ENCODE peak calls at places on chromosomes 12 and 14, in nine cellular contexts. One of them, this sample, is unnamed.

GRCh38 chr14:95993768-95994592 is 45.2 kb upstream of the C14orf132 start:
- DNase-seq in HuH-7: peak
- DNase-seq in EH: peak
- DNase-seq in cardiac muscle cell: peak
- DNase-seq in effector memory CD8-positive, alpha-beta T cell: peak
- DNase-seq in AML-193: peak
- DNase-seq in NAMALWA: peak
- DNase-seq in GM18507: peak
- DNase-seq in naive thymus-derived CD8-positive, alpha-beta T cell: peak
- DNase-seq in this sample: peak

GRCh38 chr14:50010752-50011151 is 105.6 kb downstream of the VCPKMT start:
- DNase-seq in naive thymus-derived CD8-positive, alpha-beta T cell: no peak
- DNase-seq in cardiac muscle cell: no peak
- DNase-seq in HuH-7: no peak
- DNase-seq in NAMALWA: no peak
- DNase-seq in effector memory CD8-positive, alpha-beta T cell: no peak
- DNase-seq in EH: peak
- DNase-seq in AML-193: no peak
- DNase-seq in GM18507: no peak
- DNase-seq in this sample: no peak

GRCh38 chr14:53871947-53872346 is 84.7 kb downstream of the BMP4 start:
- DNase-seq in GM18507: no peak
- DNase-seq in NAMALWA: no peak
- DNase-seq in cardiac muscle cell: no peak
- DNase-seq in EH: no peak
- DNase-seq in effector memory CD8-positive, alpha-beta T cell: no peak
- DNase-seq in AML-193: no peak
- DNase-seq in HuH-7: no peak
- DNase-seq in naive thymus-derived CD8-positive, alpha-beta T cell: no peak
- DNase-seq in this sample: no peak

GRCh38 chr14:50544911-50545310 is 12.5 kb upstream of the MAP4K5 start:
- DNase-seq in effector memory CD8-positive, alpha-beta T cell: no peak
- DNase-seq in NAMALWA: no peak
- DNase-seq in AML-193: no peak
- DNase-seq in EH: no peak
- DNase-seq in HuH-7: no peak
- DNase-seq in cardiac muscle cell: no peak
- DNase-seq in naive thymus-derived CD8-positive, alpha-beta T cell: no peak
- DNase-seq in GM18507: no peak
- DNase-seq in this sample: no peak

GRCh38 chr12:117139025-117139717 is 40.0 kb upstream of the TESC start:
- DNase-seq in EH: no peak
- DNase-seq in effector memory CD8-positive, alpha-beta T cell: no peak
- DNase-seq in GM18507: no peak
- DNase-seq in AML-193: no peak
- DNase-seq in naive thymus-derived CD8-positive, alpha-beta T cell: no peak
- DNase-seq in HuH-7: no peak
- DNase-seq in cardiac muscle cell: no peak
- DNase-seq in NAMALWA: no peak
- DNase-seq in this sample: no peak

GRCh38 chr14:99194136-99194535 is 77.9 kb downstream of the BCL11B start:
- DNase-seq in naive thymus-derived CD8-positive, alpha-beta T cell: no peak
- DNase-seq in cardiac muscle cell: no peak
- DNase-seq in EH: no peak
- DNase-seq in GM18507: no peak
- DNase-seq in NAMALWA: no peak
- DNase-seq in HuH-7: no peak
- DNase-seq in effector memory CD8-positive, alpha-beta T cell: no peak
- DNase-seq in AML-193: no peak
- DNase-seq in this sample: no peak

GRCh38 chr14:24441904-24442239 is 704 bp downstream of the SDR39U1 start:
- DNase-seq in EH: no peak
- DNase-seq in cardiac muscle cell: no peak
- DNase-seq in GM18507: no peak
- DNase-seq in NAMALWA: no peak
- DNase-seq in AML-193: no peak
- DNase-seq in HuH-7: no peak
- DNase-seq in naive thymus-derived CD8-positive, alpha-beta T cell: no peak
- DNase-seq in effector memory CD8-positive, alpha-beta T cell: no peak
- DNase-seq in this sample: no peak

GRCh38 chr14:70641548-70642312 is at the start of gene TTC9:
- DNase-seq in effector memory CD8-positive, alpha-beta T cell: no peak
- DNase-seq in EH: no peak
- DNase-seq in cardiac muscle cell: peak
- DNase-seq in naive thymus-derived CD8-positive, alpha-beta T cell: peak
- DNase-seq in NAMALWA: no peak
- DNase-seq in GM18507: no peak
- DNase-seq in HuH-7: peak
- DNase-seq in AML-193: no peak
- DNase-seq in this sample: no peak

GRCh38 chr14:103549361-103550311 is 12.8 kb downstream of the BAG5 start:
- DNase-seq in AML-193: no peak
- DNase-seq in naive thymus-derived CD8-positive, alpha-beta T cell: no peak
- DNase-seq in GM18507: no peak
- DNase-seq in effector memory CD8-positive, alpha-beta T cell: no peak
- DNase-seq in HuH-7: peak
- DNase-seq in NAMALWA: no peak
- DNase-seq in EH: no peak
- DNase-seq in cardiac muscle cell: no peak
- DNase-seq in this sample: no peak

GRCh38 chr12:108551556-108551955 is 9.4 kb downstream of the SART3 start:
- DNase-seq in EH: peak
- DNase-seq in effector memory CD8-positive, alpha-beta T cell: no peak
- DNase-seq in GM18507: no peak
- DNase-seq in AML-193: peak
- DNase-seq in cardiac muscle cell: peak
- DNase-seq in naive thymus-derived CD8-positive, alpha-beta T cell: no peak
- DNase-seq in NAMALWA: no peak
- DNase-seq in HuH-7: no peak
- DNase-seq in this sample: no peak

GRCh38 chr12:68428724-68429580 is 96.8 kb upstream of the MDM1 start:
- DNase-seq in EH: peak
- DNase-seq in effector memory CD8-positive, alpha-beta T cell: no peak
- DNase-seq in AML-193: no peak
- DNase-seq in NAMALWA: no peak
- DNase-seq in GM18507: no peak
- DNase-seq in cardiac muscle cell: peak
- DNase-seq in HuH-7: no peak
- DNase-seq in naive thymus-derived CD8-positive, alpha-beta T cell: no peak
- DNase-seq in this sample: no peak

GRCh38 chr12:5586201-5586600 is 154.3 kb downstream of the NTF3 start:
- DNase-seq in GM18507: no peak
- DNase-seq in cardiac muscle cell: peak
- DNase-seq in EH: peak
- DNase-seq in NAMALWA: no peak
- DNase-seq in AML-193: no peak
- DNase-seq in naive thymus-derived CD8-positive, alpha-beta T cell: no peak
- DNase-seq in effector memory CD8-positive, alpha-beta T cell: no peak
- DNase-seq in HuH-7: no peak
- DNase-seq in this sample: no peak

GRCh38 chr14:53929871-53930685 is 26.5 kb downstream of the BMP4 start:
- DNase-seq in GM18507: no peak
- DNase-seq in AML-193: no peak
- DNase-seq in EH: peak
- DNase-seq in effector memory CD8-positive, alpha-beta T cell: no peak
- DNase-seq in naive thymus-derived CD8-positive, alpha-beta T cell: no peak
- DNase-seq in HuH-7: no peak
- DNase-seq in NAMALWA: peak
- DNase-seq in cardiac muscle cell: no peak
- DNase-seq in this sample: no peak

GRCh38 chr14:69312608-69313007 is 52.6 kb downstream of the GALNT16 start:
- DNase-seq in GM18507: no peak
- DNase-seq in HuH-7: no peak
- DNase-seq in cardiac muscle cell: no peak
- DNase-seq in EH: no peak
- DNase-seq in effector memory CD8-positive, alpha-beta T cell: no peak
- DNase-seq in NAMALWA: no peak
- DNase-seq in naive thymus-derived CD8-positive, alpha-beta T cell: no peak
- DNase-seq in AML-193: no peak
- DNase-seq in this sample: no peak

GRCh38 chr12:89664441-89664840 is 44.2 kb downstream of the ATP2B1 start:
- DNase-seq in EH: no peak
- DNase-seq in HuH-7: no peak
- DNase-seq in GM18507: no peak
- DNase-seq in NAMALWA: no peak
- DNase-seq in AML-193: no peak
- DNase-seq in naive thymus-derived CD8-positive, alpha-beta T cell: no peak
- DNase-seq in effector memory CD8-positive, alpha-beta T cell: no peak
- DNase-seq in cardiac muscle cell: no peak
- DNase-seq in this sample: no peak

GRCh38 chr12:50241178-50241577 is 42.1 kb downstream of the LIMA1 start:
- DNase-seq in AML-193: no peak
- DNase-seq in cardiac muscle cell: no peak
- DNase-seq in NAMALWA: no peak
- DNase-seq in EH: peak
- DNase-seq in naive thymus-derived CD8-positive, alpha-beta T cell: no peak
- DNase-seq in HuH-7: no peak
- DNase-seq in effector memory CD8-positive, alpha-beta T cell: no peak
- DNase-seq in GM18507: no peak
- DNase-seq in this sample: no peak